ENCODE peak calls at places on chromosome 6, in nine cellular contexts. B is breast epithelium, S is A549, P is cardiac muscle cell, O is neural progenitor cell, A is IMR-90, U is neural crest cell, W is vagina, G is H9. H is an unnamed sample.

GRCh38 chr6:3506751-3507388 is 50.0 kb upstream of the SLC22A23 start:
- DNase-seq in U (no peak), O (no peak), B (no peak), P (no peak), W (no peak), G (no peak), S (no peak), A (peak; percentile 11), H (no peak)

GRCh38 chr6:29845405-29846006 is 17.9 kb downstream of the HLA-G start:
- DNase-seq in U (no peak), B (no peak), G (no peak), O (no peak), W (peak; percentile 87), P (no peak), A (no peak), S (no peak), H (no peak)

GRCh38 chr6:4727236-4727635 is 49.0 kb upstream of the CDYL start:
- DNase-seq in B (no peak), W (no peak), U (no peak), A (no peak), O (no peak), P (no peak), G (no peak), S (no peak), H (no peak)

GRCh38 chr6:66772785-66773184 is 1065.8 kb upstream of the EYS start:
- DNase-seq in O (no peak), B (no peak), W (no peak), G (no peak), A (no peak), S (no peak), U (no peak), P (no peak), H (no peak)

GRCh38 chr6:29589423-29590048 is 4.6 kb downstream of the OR2H2 start:
- DNase-seq in O (peak; percentile 52), B (no peak), U (peak; percentile 57), S (peak; percentile 19), G (peak; percentile 49), P (peak; percentile 60), A (peak; percentile 47), W (no peak), H (peak; percentile 59)

GRCh38 chr6:27478141-27478705 is 5.3 kb upstream of the ZNF184 start:
- DNase-seq in S (no peak), B (no peak), U (no peak), A (peak; percentile 40), G (no peak), W (no peak), O (no peak), P (no peak), H (no peak)

GRCh38 chr6:5619249-5619648 is 357.9 kb downstream of the FARS2 start:
- DNase-seq in A (no peak), B (no peak), P (no peak), U (no peak), G (no peak), O (no peak), S (no peak), W (no peak), H (no peak)

GRCh38 chr6:133888931-133889556 is at the start of gene TCF21:
- DNase-seq in W (no peak), U (no peak), S (no peak), G (peak; percentile 73), A (peak; percentile 85), O (peak; percentile 77), P (no peak), B (no peak), H (peak; percentile 48)

GRCh38 chr6:151716446-151717047 is 90.9 kb upstream of the ESR1 start:
- DNase-seq in P (peak; percentile 4), O (no peak), S (no peak), A (no peak), W (no peak), U (no peak), G (peak; percentile 52), B (no peak), H (no peak)

GRCh38 chr6:40302856-40303449 is 284.2 kb downstream of the LRFN2 start:
- DNase-seq in G (no peak), B (no peak), S (no peak), W (no peak), P (no peak), O (no peak), A (no peak), U (no peak), H (no peak)

GRCh38 chr6:37483917-37484785 is 15.5 kb downstream of the CCDC167 start:
- DNase-seq in P (peak; percentile 74), G (peak; percentile 77), A (peak; percentile 29), U (peak; percentile 72), S (peak; percentile 55), W (no peak), O (peak; percentile 83), B (peak; percentile 64), H (peak; percentile 53)

GRCh38 chr6:159044899-159045727 is at the start of gene TAGAP:
- DNase-seq in U (no peak), P (no peak), W (peak; percentile 62), A (peak; percentile 2), G (no peak), B (no peak), S (no peak), O (no peak), H (no peak)

GRCh38 chr6:158121335-158121734 is 46.7 kb downstream of the SERAC1 start:
- DNase-seq in W (no peak), B (no peak), A (no peak), U (no peak), S (no peak), O (no peak), P (no peak), G (no peak), H (no peak)

GRCh38 chr6:104537185-104537584 is 322.5 kb downstream of the HACE1 start:
- DNase-seq in O (no peak), B (no peak), G (no peak), P (no peak), S (no peak), A (peak; percentile 69), U (no peak), W (no peak), H (no peak)

GRCh38 chr6:32153252-32153834 is 598 bp upstream of the PPT2 start:
- DNase-seq in B (no peak), O (peak; percentile 70), W (no peak), A (peak; percentile 41), P (peak; percentile 82), S (peak; percentile 40), U (peak; percentile 32), G (peak; percentile 82), H (no peak)

GRCh38 chr6:25883991-25884390 is 9.9 kb upstream of the SLC17A3 start:
- DNase-seq in B (no peak), G (no peak), P (no peak), O (no peak), S (peak; percentile 6), U (no peak), W (no peak), A (peak; percentile 1), H (no peak)

DNA sequence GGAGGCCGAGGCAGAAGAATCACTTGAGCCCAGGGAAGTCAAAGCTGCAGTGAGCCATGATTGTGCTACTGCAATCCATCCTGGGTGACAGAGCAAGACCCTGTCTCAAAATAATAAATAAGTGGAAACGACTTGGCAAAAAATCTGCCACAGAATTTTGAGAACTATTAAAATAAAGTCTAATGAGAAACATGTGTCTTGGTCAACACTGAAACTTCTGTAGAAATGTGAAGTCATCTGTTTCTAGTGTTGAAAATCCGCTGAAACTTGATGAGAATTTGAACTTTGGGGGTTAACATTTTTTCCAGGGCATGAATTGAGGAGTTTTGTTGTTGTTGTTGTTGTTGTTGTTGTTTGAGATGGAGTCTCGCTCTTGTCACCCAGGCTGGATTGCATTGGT is 29.0 kb upstream of the BCLAF1 start:
- DNase-seq in S (no peak), O (no peak), A (no peak), B (no peak), G (no peak), W (no peak), U (no peak), P (no peak), H (no peak)
- TF ChIP-seq CTCF in S (no peak), O (no peak), A (no peak), B (no peak), G (no peak), W (no peak), U (no peak), P (no peak), H (no peak)

GRCh38 chr6:137868721-137869631 is 1.9 kb downstream of the TNFAIP3 start:
- DNase-seq in A (no peak), O (no peak), G (no peak), P (no peak), U (no peak), S (no peak), B (no peak), W (no peak), H (no peak)
- TF ChIP-seq CTCF in A (no peak), O (no peak), G (no peak), P (no peak), U (no peak), S (no peak), B (no peak), W (no peak), H (no peak)

DNA sequence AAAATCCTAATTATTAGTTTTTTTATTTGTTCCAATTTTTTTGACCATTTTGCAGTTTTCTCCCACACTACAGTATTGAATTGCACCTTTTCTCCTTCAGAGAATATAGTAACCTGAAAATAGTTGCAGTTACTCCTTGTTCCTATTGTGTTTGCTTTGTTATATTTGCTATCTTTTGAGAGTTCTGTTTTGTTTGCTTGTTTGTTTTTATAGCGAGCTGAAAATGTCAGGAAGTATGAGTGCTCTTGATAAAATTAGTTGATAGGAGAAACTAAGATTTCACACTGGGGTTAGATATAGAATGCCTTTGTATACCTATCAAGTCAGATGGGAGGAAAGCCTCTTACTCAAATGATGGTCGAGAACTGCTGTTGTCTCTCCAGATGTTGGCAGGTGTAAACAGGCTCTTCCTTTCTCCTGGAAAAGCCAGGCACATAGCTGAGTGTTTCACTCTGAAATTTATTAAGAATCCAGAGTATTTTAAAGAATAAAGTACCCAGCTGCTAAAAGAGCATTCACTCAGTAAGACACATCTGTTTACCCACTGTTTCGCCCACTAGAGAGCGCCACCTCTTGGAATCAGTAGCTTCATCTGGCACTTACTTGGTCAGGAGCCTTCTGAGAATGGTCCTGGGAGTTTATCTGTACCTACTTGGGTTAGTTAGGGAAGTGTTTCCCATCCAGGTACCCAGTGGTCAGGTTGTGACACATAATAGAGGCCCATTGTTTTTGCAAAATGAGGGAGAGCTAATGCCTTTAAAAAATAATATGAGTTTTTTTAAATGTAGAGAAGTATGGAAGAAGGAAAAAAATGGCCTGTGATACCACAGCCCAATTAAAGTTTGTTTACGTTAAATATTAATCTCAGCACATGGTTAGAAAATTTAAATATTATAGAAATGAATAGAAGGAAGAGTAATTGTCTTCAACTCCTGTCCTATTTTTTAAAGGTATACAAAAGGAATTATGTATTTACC is 11.2 kb downstream of the NT5DC1 start:
- DNase-seq in G (peak; percentile 63), W (no peak), A (peak; percentile 44), O (peak; percentile 66), S (peak; percentile 8), B (no peak), U (peak; percentile 16), P (peak; percentile 60), H (no peak)
- TF ChIP-seq CTCF in G (peak; percentile 88), W (no peak), A (peak; percentile 50), O (peak; percentile 80), S (peak; percentile 57), B (no peak), U (peak; percentile 64), P (peak; percentile 74), H (no peak)

DNA sequence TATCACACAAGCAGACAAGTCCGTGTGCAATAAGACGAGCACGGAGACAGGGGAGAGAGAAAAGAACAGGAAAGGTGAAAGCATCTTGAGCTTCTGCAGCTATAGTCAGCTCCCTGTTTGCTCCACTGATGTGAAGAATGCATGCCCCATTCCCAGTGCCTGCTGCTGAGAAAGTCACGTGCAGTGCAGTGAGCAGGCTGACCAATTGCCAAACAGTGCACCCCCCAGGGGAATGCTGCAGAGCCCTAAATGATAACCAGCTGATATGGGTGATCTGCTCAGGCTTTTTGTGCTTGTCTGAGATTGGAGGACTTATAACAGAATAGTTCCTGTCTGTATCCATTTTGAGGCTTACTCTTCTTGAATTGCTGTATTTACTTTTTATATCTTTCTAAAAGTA is 121.5 kb downstream of the PACRG start:
- DNase-seq in W (no peak), U (no peak), P (peak; percentile 63), S (no peak), B (no peak), A (no peak), O (no peak), G (no peak), H (no peak)
- TF ChIP-seq CTCF in W (no peak), U (no peak), P (no peak), S (no peak), B (no peak), A (no peak), O (no peak), G (no peak), H (no peak)

H was measured in mesothelial cell of epicardium.